ENCODE peak calls at places on chromosomes 3 and 15, in six cellular contexts. R is A549, M is cardiac fibroblast, U is cardiac muscle cell, A is AG09309, H is ovary. Q is an unnamed sample.

GRCh38 chr3:130671545-130671944 is 75.1 kb downstream of the PIK3R4 start:
- DNase-seq in R (no peak), M (no peak), U (no peak), A (no peak), H (no peak), Q (no peak)

GRCh38 chr3:30747771-30748281 is 141.4 kb downstream of the TGFBR2 start:
- DNase-seq in R (peak), M (peak), U (peak), A (peak), H (no peak), Q (no peak)

GRCh38 chr15:32909431-32909830 is 191.6 kb downstream of the GREM1 start:
- DNase-seq in R (no peak), M (peak), U (no peak), A (no peak), H (no peak), Q (peak)

GRCh38 chr15:47437492-47437891 is 279.8 kb upstream of the SEMA6D start:
- DNase-seq in R (no peak), M (no peak), U (no peak), A (no peak), H (no peak), Q (no peak)

GRCh38 chr15:67124111-67124510 is 58.7 kb downstream of the SMAD3 start:
- DNase-seq in R (peak), M (no peak), U (no peak), A (no peak), H (no peak), Q (no peak)

GRCh38 chr15:70479785-70480184 is 283.6 kb downstream of the UACA start:
- DNase-seq in R (no peak), M (no peak), U (no peak), A (no peak), H (no peak), Q (no peak)

GRCh38 chr15:80072285-80072684 is 12.8 kb downstream of the ZFAND6 start:
- DNase-seq in R (peak), M (peak), U (peak), A (peak), H (no peak), Q (peak)

GRCh38 chr3:153289334-153289808 is 127.3 kb downstream of the RAP2B start:
- DNase-seq in R (peak), M (no peak), U (peak), A (no peak), H (no peak), Q (no peak)

GRCh38 chr3:196749125-196749524 is 9.5 kb downstream of the PAK2 start:
- DNase-seq in R (no peak), M (no peak), U (no peak), A (no peak), H (no peak), Q (no peak)

GRCh38 chr3:12308517-12308916 is 19.6 kb downstream of the PPARG start:
- DNase-seq in R (peak), M (peak), U (no peak), A (peak), H (no peak), Q (peak)

GRCh38 chr3:69761896-69762789 is 22.9 kb downstream of the MITF start:
- DNase-seq in R (peak), M (peak), U (no peak), A (peak), H (no peak), Q (no peak)

GRCh38 chr3:189099031-189099471 is 72.7 kb upstream of the TPRG1 start:
- DNase-seq in R (no peak), M (peak), U (no peak), A (no peak), H (peak), Q (no peak)

GRCh38 chr3:154324919-154325318 is 632 bp upstream of the DHX36 start:
- DNase-seq in R (peak), M (no peak), U (no peak), A (no peak), H (no peak), Q (no peak)

GRCh38 chr3:133610031-133610430 is 36.5 kb downstream of the CDV3 start:
- DNase-seq in R (no peak), M (no peak), U (no peak), A (no peak), H (no peak), Q (no peak)

GRCh38 chr15:101684877-101685276 is 32.7 kb upstream of the TM2D3 start:
- DNase-seq in R (no peak), M (no peak), U (no peak), A (no peak), H (no peak), Q (no peak)

GRCh38 chr3:126765187-126766069 is 61.4 kb downstream of the CHCHD6 start:
- DNase-seq in R (no peak), M (no peak), U (no peak), A (no peak), H (no peak), Q (no peak)

GRCh38 chr15:82640672-82641071 is 6.5 kb downstream of the CPEB1 start:
- DNase-seq in R (no peak), M (no peak), U (no peak), A (no peak), H (no peak), Q (no peak)

GRCh38 chr15:74134387-74135027 is 4.1 kb downstream of the ISLR2 start:
- DNase-seq in R (peak), M (no peak), U (peak), A (no peak), H (no peak), Q (no peak)

GRCh38 chr3:194386610-194387009 is 12.5 kb downstream of the GP5 start:
- DNase-seq in R (no peak), M (no peak), U (no peak), A (no peak), H (no peak), Q (no peak)

GRCh38 chr3:150751781-150752263 is 11.1 kb downstream of the SIAH2 start:
- DNase-seq in R (no peak), M (no peak), U (no peak), A (no peak), H (no peak), Q (no peak)

GRCh38 chr3:51974277-51974962 is 444 bp upstream of the ABHD14A start:
- DNase-seq in R (no peak), M (no peak), U (no peak), A (no peak), H (peak), Q (no peak)

GRCh38 chr3:156207802-156208685 is 87.7 kb downstream of the KCNAB1 start:
- DNase-seq in R (no peak), M (peak), U (peak), A (no peak), H (no peak), Q (no peak)

GRCh38 chr15:39131605-39132004 is 449.3 kb upstream of the THBS1 start:
- DNase-seq in R (peak), M (no peak), U (no peak), A (no peak), H (no peak), Q (no peak)

GRCh38 chr15:39133201-39133600 is 447.7 kb upstream of the THBS1 start:
- DNase-seq in R (peak), M (peak), U (peak), A (peak), H (no peak), Q (peak)

GRCh38 chr15:39128746-39129145 is 452.1 kb upstream of the THBS1 start:
- DNase-seq in R (no peak), M (peak), U (no peak), A (no peak), H (no peak), Q (no peak)

GRCh38 chr15:39132071-39132470 is 448.8 kb upstream of the THBS1 start:
- DNase-seq in R (peak), M (peak), U (no peak), A (no peak), H (no peak), Q (no peak)

DNA sequence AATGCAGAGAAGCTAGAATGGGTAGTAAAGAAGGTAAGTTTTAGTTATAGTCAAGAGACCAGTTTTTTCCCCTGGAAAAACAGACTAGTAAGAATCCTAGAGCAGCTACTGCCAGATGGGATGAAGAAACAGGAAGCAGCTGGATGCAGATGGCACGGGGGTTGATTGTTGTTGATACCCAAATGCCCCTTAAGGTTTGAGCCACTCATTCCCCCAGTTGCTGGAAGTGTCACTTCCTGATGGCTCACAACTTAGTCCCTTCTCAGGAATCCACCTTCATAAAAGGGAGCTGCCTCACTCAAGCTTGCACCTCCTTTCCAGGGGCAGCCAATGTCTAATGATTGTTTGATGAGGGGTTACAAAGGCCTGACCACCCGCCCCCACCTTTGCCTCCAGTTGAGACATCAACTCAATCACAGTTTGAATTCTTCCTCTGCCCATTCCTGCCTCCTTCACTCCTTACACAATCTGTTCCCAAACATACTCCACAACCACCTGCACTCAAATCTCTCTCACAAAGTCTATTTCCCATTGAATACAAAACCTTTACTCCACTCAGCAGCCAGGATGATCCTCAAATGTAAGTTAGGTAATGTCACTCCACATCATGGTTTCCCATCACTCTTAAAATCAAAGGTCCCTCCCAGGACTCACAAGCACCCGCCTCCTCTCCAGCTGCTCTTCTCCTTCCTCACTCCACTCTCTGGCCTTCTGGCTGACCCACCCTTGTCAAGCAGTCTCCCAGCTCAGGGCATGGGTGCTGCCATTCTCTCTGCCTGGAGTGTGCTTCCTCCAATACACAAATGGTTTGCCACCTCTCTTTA is 450.1 kb upstream of the THBS1 start:
- DNase-seq in R (no peak), M (peak), U (no peak), A (no peak), H (no peak), Q (no peak)
- TF ChIP-seq CTCF in R (no peak), M (no peak), U (no peak), A (no peak), H (no peak), Q (no peak)

GRCh38 chr15:62886431-62887071 is 156.0 kb upstream of the TPM1 start:
- DNase-seq in R (peak), M (no peak), U (no peak), A (no peak), H (peak), Q (no peak)
- H3K4me3 ChIP-seq in R (no peak), M (no peak), U (no peak), A (peak), H (no peak), Q (no peak)

GRCh38 chr3:50352762-50353161 is 2.1 kb downstream of the CYB561D2 start:
- DNase-seq in R (peak), M (no peak), U (no peak), A (no peak), H (no peak), Q (no peak)
- TF ChIP-seq CTCF in R (peak), M (peak), U (peak), A (peak), H (no peak), Q (peak)

GRCh38 chr3:72152551-72153476 is 367.9 kb upstream of the PROK2 start:
- DNase-seq in R (peak), M (peak), U (no peak), A (no peak), H (peak), Q (no peak)

GRCh38 chr3:72154391-72155300 is 369.7 kb upstream of the PROK2 start:
- DNase-seq in R (no peak), M (peak), U (no peak), A (no peak), H (no peak), Q (no peak)

GRCh38 chr3:72155391-72156064 is 370.6 kb upstream of the PROK2 start:
- DNase-seq in R (peak), M (peak), U (no peak), A (peak), H (peak), Q (peak)

GRCh38 chr3:72151465-72152238 is 366.7 kb upstream of the PROK2 start:
- DNase-seq in R (no peak), M (no peak), U (no peak), A (no peak), H (no peak), Q (no peak)

GRCh38 chr3:72153477-72154314 is 368.7 kb upstream of the PROK2 start:
- DNase-seq in R (no peak), M (no peak), U (no peak), A (no peak), H (no peak), Q (no peak)
- H3K4me3 ChIP-seq in R (no peak), M (no peak), U (no peak), A (no peak), H (peak), Q (no peak)

Q was measured in epithelial cell of proximal tubule.